ENCODE peak calls at places on chromosomes 11 and 22, in five cellular contexts. G is astrocyte of the cerebellum, A is ovary, K is tibial artery, W is OCI-LY7. I is an unnamed sample.

GRCh38 chr11:35241531-35241930 is 102.6 kb downstream of the CD44 start:
- DNase-seq in G (no peak), A (no peak), K (no peak), W (no peak), I (no peak)

GRCh38 chr11:33172996-33173395 is 11.7 kb upstream of the CSTF3 start:
- DNase-seq in G (no peak), A (no peak), K (peak), W (no peak), I (peak)

GRCh38 chr22:37314315-37315046 is 32.2 kb downstream of the CYTH4 start:
- DNase-seq in G (no peak), A (no peak), K (no peak), W (peak), I (no peak)

GRCh38 chr22:19107730-19108074 is 14.5 kb downstream of the DGCR2 start:
- DNase-seq in G (no peak), A (no peak), K (no peak), W (no peak), I (no peak)

GRCh38 chr22:30239421-30240405 is 6.8 kb downstream of the LIF start:
- DNase-seq in G (no peak), A (no peak), K (no peak), W (no peak), I (no peak)

GRCh38 chr22:20192972-20193760 is 42.3 kb upstream of the CCDC188 start:
- DNase-seq in G (no peak), A (no peak), K (no peak), W (no peak), I (no peak)

GRCh38 chr22:37202706-37203105 is 9.6 kb downstream of the SSTR3 start:
- DNase-seq in G (no peak), A (no peak), K (peak), W (no peak), I (no peak)

GRCh38 chr11:36487619-36488018 is 22.5 kb downstream of the TRAF6 start:
- DNase-seq in G (no peak), A (no peak), K (no peak), W (peak), I (no peak)

GRCh38 chr11:65833297-65834030 is at the start of gene SNX32:
- DNase-seq in G (peak), A (peak), K (peak), W (no peak), I (peak)

GRCh38 chr11:100687630-100688395 is 725 bp downstream of the ARHGAP42 start:
- DNase-seq in G (peak), A (peak), K (peak), W (no peak), I (peak)

GRCh38 chr22:27327497-27327896 is 474.1 kb downstream of the MN1 start:
- DNase-seq in G (no peak), A (no peak), K (no peak), W (no peak), I (no peak)

GRCh38 chr22:39598017-39598965 is 27.7 kb downstream of the CACNA1I start:
- DNase-seq in G (no peak), A (no peak), K (no peak), W (peak), I (no peak)

GRCh38 chr22:32307617-32308016 is 50.0 kb upstream of the RFPL3 start:
- DNase-seq in G (no peak), A (no peak), K (no peak), W (no peak), I (no peak)

DNA sequence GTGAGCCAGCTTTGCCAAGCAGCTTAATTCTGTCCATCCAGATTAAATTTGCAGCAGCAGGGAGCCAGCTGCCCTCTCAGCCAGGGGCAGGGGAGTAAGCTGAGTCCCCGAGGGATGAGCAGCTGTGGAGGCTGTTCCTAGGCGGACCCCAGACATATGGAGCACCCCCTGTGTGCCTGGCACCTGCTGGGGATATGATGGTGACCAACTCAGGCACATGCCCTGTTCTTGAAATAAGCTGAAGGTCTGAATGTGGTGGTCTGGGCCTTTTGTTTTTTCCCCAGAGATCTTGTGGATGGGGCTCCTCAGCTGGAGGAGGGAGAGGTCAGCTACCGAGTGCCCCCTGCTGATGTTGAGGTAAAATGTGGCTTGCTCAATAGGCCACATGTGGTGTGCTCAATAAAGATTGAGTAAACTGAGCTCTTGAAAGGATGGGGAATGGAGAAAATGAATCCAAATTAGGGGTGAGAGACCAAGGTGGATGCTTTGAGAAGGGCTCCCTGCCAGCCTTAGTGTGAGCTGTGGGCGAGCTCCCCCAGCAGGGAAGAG is 103.3 kb upstream of the NNMT start:
- DNase-seq in G (peak), A (no peak), K (no peak), W (peak), I (no peak)
- TF ChIP-seq CTCF in G (no peak), A (no peak), K (no peak), W (peak), I (peak)

GRCh38 chr11:102177974-102178631 is 67.9 kb downstream of the YAP1 start:
- DNase-seq in G (peak), A (no peak), K (no peak), W (no peak), I (peak)

GRCh38 chr11:102172127-102172848 is 62.0 kb downstream of the YAP1 start:
- DNase-seq in G (no peak), A (no peak), K (peak), W (no peak), I (peak)

GRCh38 chr11:102179366-102179765 is 69.1 kb downstream of the YAP1 start:
- DNase-seq in G (no peak), A (no peak), K (no peak), W (no peak), I (no peak)

DNA sequence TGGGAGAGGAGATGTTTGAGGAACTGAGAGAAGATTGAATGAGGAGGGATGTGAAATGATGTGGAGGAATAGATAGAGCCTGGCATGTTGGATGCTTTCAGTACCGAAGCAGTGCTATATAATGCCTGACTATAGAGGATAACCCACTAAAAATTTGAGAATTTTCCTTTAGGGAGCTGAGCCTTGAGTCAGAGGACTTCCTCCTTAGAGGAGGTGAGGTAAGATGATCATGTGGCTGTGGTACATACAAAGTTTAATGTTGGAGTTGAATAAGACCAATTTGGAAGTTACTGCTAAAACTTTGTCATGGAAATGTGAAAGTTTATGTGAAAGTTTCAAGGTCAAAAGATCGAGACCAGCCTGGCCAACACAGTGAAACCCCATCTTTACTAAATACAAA is 66.9 kb downstream of the YAP1 start:
- DNase-seq in G (no peak), A (no peak), K (no peak), W (no peak), I (no peak)
- H3K4me3 ChIP-seq in G (no peak), A (no peak), K (no peak), W (no peak), I (no peak)

GRCh38 chr11:13963949-13964770 is 1.6 kb downstream of the SPON1 start:
- DNase-seq in G (no peak), A (no peak), K (no peak), W (no peak), I (no peak)
- TF ChIP-seq CTCF in G (no peak), A (no peak), K (no peak), W (no peak), I (no peak)

GRCh38 chr11:70433966-70434812 is 35.9 kb downstream of the CTTN start:
- DNase-seq in G (no peak), A (no peak), K (no peak), W (no peak), I (no peak)
- H3K4me3 ChIP-seq in G (no peak), A (no peak), K (no peak), W (no peak), I (no peak)